ENCODE peak calls at places on chromosomes 16 and 17, in five cellular contexts. C is heart right ventricle; E is BJ; K is stimulated activated CD4-positive, alpha-beta T cell treated with anti-CD3 and anti-CD28 coated beads, Interleukin-2, amount 100 ng/mL, for 48 hours; H is transverse colon. P is an unnamed sample.

GRCh38 chr17:1462164-1463112 is 6.4 kb upstream of the CRK start:
- DNase-seq in C (no peak), E (no peak), K (no peak), H (no peak), P (no peak)

GRCh38 chr16:2720719-2721633 is 952 bp upstream of the PRSS27 start:
- DNase-seq in C (peak; percentile 77), E (peak; percentile 4), K (peak; percentile 83), H (peak; percentile 90), P (peak; percentile 92)

GRCh38 chr16:89828199-89828869 is at the start of gene SPIRE2:
- DNase-seq in C (peak; percentile 81), E (no peak), K (peak; percentile 60), H (peak; percentile 68), P (peak; percentile 76)

GRCh38 chr17:7716299-7716886 is 1.2 kb upstream of the DNAH2 start:
- DNase-seq in C (no peak), E (no peak), K (no peak), H (no peak), P (no peak)

GRCh38 chr17:6437466-6437865 is 2.5 kb upstream of the AIPL1 start:
- DNase-seq in C (no peak), E (no peak), K (no peak), H (no peak), P (no peak)

GRCh38 chr17:45763182-45763581 is 20.9 kb upstream of the CRHR1 start:
- DNase-seq in C (no peak), E (no peak), K (no peak), H (no peak), P (no peak)

GRCh38 chr17:49896222-49896621 is 48.4 kb upstream of the TAC4 start:
- DNase-seq in C (no peak), E (no peak), K (no peak), H (no peak), P (no peak)

GRCh38 chr17:77504652-77505459 is 364.1 kb downstream of the SEC14L1 start:
- DNase-seq in C (no peak), E (no peak), K (no peak), H (no peak), P (no peak)

GRCh38 chr16:85252014-85252413 is 139.7 kb upstream of the CIBAR2 start:
- DNase-seq in C (no peak), E (no peak), K (no peak), H (no peak), P (no peak)

GRCh38 chr16:50469744-50470301 is 78.4 kb upstream of the NKD1 start:
- DNase-seq in C (peak; percentile 33), E (no peak), K (no peak), H (no peak), P (no peak)